ENCODE peak calls at places on chromosomes 5 and 9, in seven cellular contexts. One of them, this sample, is unnamed.

GRCh38 chr5:62460578-62460983 is 48.0 kb downstream of the IPO11 start:
- DNase-seq in NCI-H2171 treated with DMSO at 0.1 percent for 48 hours: peak; percentile 11
- DNase-seq in tibial nerve: no peak
- DNase-seq in skeletal muscle cell: no peak
- DNase-seq in cerebellar nuclear complex: no peak
- DNase-seq in AG09309: no peak
- DNase-seq in effector memory CD4-positive, alpha-beta T cell: no peak
- DNase-seq in this sample: no peak

GRCh38 chr5:76807296-76807695 is 11.5 kb upstream of the F2RL1 start:
- DNase-seq in effector memory CD4-positive, alpha-beta T cell: no peak
- DNase-seq in AG09309: no peak
- DNase-seq in cerebellar nuclear complex: no peak
- DNase-seq in skeletal muscle cell: no peak
- DNase-seq in NCI-H2171 treated with DMSO at 0.1 percent for 48 hours: no peak
- DNase-seq in tibial nerve: no peak
- DNase-seq in this sample: no peak

GRCh38 chr5:170302729-170303501 is 5.3 kb upstream of the LCP2 start:
- DNase-seq in cerebellar nuclear complex: no peak
- DNase-seq in skeletal muscle cell: no peak
- DNase-seq in effector memory CD4-positive, alpha-beta T cell: peak; percentile 73
- DNase-seq in tibial nerve: no peak
- DNase-seq in NCI-H2171 treated with DMSO at 0.1 percent for 48 hours: no peak
- DNase-seq in AG09309: no peak
- DNase-seq in this sample: peak; percentile 64

GRCh38 chr5:179986328-179986727 is 78.6 kb upstream of the TBC1D9B start:
- DNase-seq in skeletal muscle cell: no peak
- DNase-seq in cerebellar nuclear complex: no peak
- DNase-seq in effector memory CD4-positive, alpha-beta T cell: no peak
- DNase-seq in NCI-H2171 treated with DMSO at 0.1 percent for 48 hours: no peak
- DNase-seq in tibial nerve: no peak
- DNase-seq in AG09309: no peak
- DNase-seq in this sample: no peak

GRCh38 chr5:14743601-14744295 is 79.2 kb downstream of the OTULIN start:
- DNase-seq in effector memory CD4-positive, alpha-beta T cell: no peak
- DNase-seq in AG09309: peak; percentile 62
- DNase-seq in NCI-H2171 treated with DMSO at 0.1 percent for 48 hours: no peak
- DNase-seq in skeletal muscle cell: no peak
- DNase-seq in tibial nerve: no peak
- DNase-seq in cerebellar nuclear complex: no peak
- DNase-seq in this sample: no peak

GRCh38 chr5:179530069-179530998 is 20.0 kb upstream of the RUFY1 start:
- DNase-seq in skeletal muscle cell: no peak
- DNase-seq in AG09309: no peak
- DNase-seq in cerebellar nuclear complex: no peak
- DNase-seq in effector memory CD4-positive, alpha-beta T cell: no peak
- DNase-seq in tibial nerve: no peak
- DNase-seq in NCI-H2171 treated with DMSO at 0.1 percent for 48 hours: no peak
- DNase-seq in this sample: peak; percentile 28

GRCh38 chr5:9654886-9655285 is 24.7 kb upstream of the TAS2R1 start:
- DNase-seq in NCI-H2171 treated with DMSO at 0.1 percent for 48 hours: no peak
- DNase-seq in skeletal muscle cell: peak; percentile 31
- DNase-seq in AG09309: no peak
- DNase-seq in cerebellar nuclear complex: no peak
- DNase-seq in tibial nerve: no peak
- DNase-seq in effector memory CD4-positive, alpha-beta T cell: no peak
- DNase-seq in this sample: no peak

GRCh38 chr9:36760667-36761066 is 188.0 kb downstream of the MELK start:
- DNase-seq in skeletal muscle cell: no peak
- DNase-seq in cerebellar nuclear complex: no peak
- DNase-seq in NCI-H2171 treated with DMSO at 0.1 percent for 48 hours: no peak
- DNase-seq in AG09309: no peak
- DNase-seq in effector memory CD4-positive, alpha-beta T cell: no peak
- DNase-seq in tibial nerve: no peak
- DNase-seq in this sample: no peak

GRCh38 chr5:128101676-128102075 is 18.1 kb downstream of the SLC12A2 start:
- DNase-seq in NCI-H2171 treated with DMSO at 0.1 percent for 48 hours: no peak
- DNase-seq in cerebellar nuclear complex: no peak
- DNase-seq in AG09309: no peak
- DNase-seq in tibial nerve: no peak
- DNase-seq in skeletal muscle cell: no peak
- DNase-seq in effector memory CD4-positive, alpha-beta T cell: no peak
- DNase-seq in this sample: no peak

GRCh38 chr5:6837519-6838110 is 124.4 kb downstream of the TENT4A start:
- DNase-seq in cerebellar nuclear complex: no peak
- DNase-seq in effector memory CD4-positive, alpha-beta T cell: no peak
- DNase-seq in tibial nerve: no peak
- DNase-seq in skeletal muscle cell: no peak
- DNase-seq in NCI-H2171 treated with DMSO at 0.1 percent for 48 hours: no peak
- DNase-seq in AG09309: no peak
- DNase-seq in this sample: no peak

GRCh38 chr5:118557103-118557805 is 431.1 kb downstream of the DTWD2 start:
- DNase-seq in tibial nerve: no peak
- DNase-seq in skeletal muscle cell: peak; percentile 87
- DNase-seq in cerebellar nuclear complex: no peak
- DNase-seq in AG09309: no peak
- DNase-seq in effector memory CD4-positive, alpha-beta T cell: no peak
- DNase-seq in NCI-H2171 treated with DMSO at 0.1 percent for 48 hours: no peak
- DNase-seq in this sample: no peak

GRCh38 chr5:171201285-171201684 is 107.8 kb upstream of the TLX3 start:
- DNase-seq in skeletal muscle cell: no peak
- DNase-seq in effector memory CD4-positive, alpha-beta T cell: no peak
- DNase-seq in tibial nerve: no peak
- DNase-seq in AG09309: no peak
- DNase-seq in NCI-H2171 treated with DMSO at 0.1 percent for 48 hours: peak; percentile 77
- DNase-seq in cerebellar nuclear complex: no peak
- DNase-seq in this sample: no peak

GRCh38 chr5:80408475-80408875 is 611 bp downstream of the ZFYVE16 start:
- DNase-seq in tibial nerve: no peak
- DNase-seq in AG09309: no peak
- DNase-seq in effector memory CD4-positive, alpha-beta T cell: peak; percentile 15
- DNase-seq in skeletal muscle cell: no peak
- DNase-seq in cerebellar nuclear complex: no peak
- DNase-seq in NCI-H2171 treated with DMSO at 0.1 percent for 48 hours: peak; percentile 43
- DNase-seq in this sample: peak; percentile 25

GRCh38 chr9:89179535-89179919 is 909 bp upstream of the SHC3 start:
- DNase-seq in tibial nerve: no peak
- DNase-seq in cerebellar nuclear complex: no peak
- DNase-seq in skeletal muscle cell: no peak
- DNase-seq in effector memory CD4-positive, alpha-beta T cell: no peak
- DNase-seq in AG09309: no peak
- DNase-seq in NCI-H2171 treated with DMSO at 0.1 percent for 48 hours: no peak
- DNase-seq in this sample: no peak

GRCh38 chr9:80775515-80775914 is 913.8 kb downstream of the TLE1 start:
- DNase-seq in cerebellar nuclear complex: no peak
- DNase-seq in AG09309: no peak
- DNase-seq in tibial nerve: no peak
- DNase-seq in effector memory CD4-positive, alpha-beta T cell: no peak
- DNase-seq in NCI-H2171 treated with DMSO at 0.1 percent for 48 hours: peak; percentile 33
- DNase-seq in skeletal muscle cell: no peak
- DNase-seq in this sample: no peak

GRCh38 chr9:136049451-136050265 is 45.4 kb downstream of the NACC2 start:
- DNase-seq in skeletal muscle cell: no peak
- DNase-seq in effector memory CD4-positive, alpha-beta T cell: no peak
- DNase-seq in tibial nerve: no peak
- DNase-seq in NCI-H2171 treated with DMSO at 0.1 percent for 48 hours: no peak
- DNase-seq in cerebellar nuclear complex: no peak
- DNase-seq in AG09309: no peak
- DNase-seq in this sample: no peak

GRCh38 chr5:173880306-173880985 is 7.7 kb upstream of the CPEB4 start:
- DNase-seq in skeletal muscle cell: peak; percentile 61
- DNase-seq in effector memory CD4-positive, alpha-beta T cell: no peak
- DNase-seq in AG09309: peak; percentile 81
- DNase-seq in tibial nerve: no peak
- DNase-seq in cerebellar nuclear complex: no peak
- DNase-seq in NCI-H2171 treated with DMSO at 0.1 percent for 48 hours: no peak
- DNase-seq in this sample: no peak

GRCh38 chr9:33884856-33885701 is 68.1 kb downstream of the UBE2R2 start:
- DNase-seq in effector memory CD4-positive, alpha-beta T cell: no peak
- DNase-seq in AG09309: no peak
- DNase-seq in cerebellar nuclear complex: no peak
- DNase-seq in tibial nerve: no peak
- DNase-seq in NCI-H2171 treated with DMSO at 0.1 percent for 48 hours: peak; percentile 7
- DNase-seq in skeletal muscle cell: peak; percentile 25
- DNase-seq in this sample: no peak

GRCh38 chr9:6307551-6308096 is 20.6 kb upstream of the TPD52L3 start:
- DNase-seq in cerebellar nuclear complex: no peak
- DNase-seq in effector memory CD4-positive, alpha-beta T cell: no peak
- DNase-seq in AG09309: no peak
- DNase-seq in skeletal muscle cell: no peak
- DNase-seq in NCI-H2171 treated with DMSO at 0.1 percent for 48 hours: no peak
- DNase-seq in tibial nerve: no peak
- DNase-seq in this sample: no peak

GRCh38 chr5:127723571-127723970 is 20.4 kb downstream of the CCDC192 start:
- DNase-seq in skeletal muscle cell: no peak
- DNase-seq in cerebellar nuclear complex: no peak
- DNase-seq in AG09309: no peak
- DNase-seq in effector memory CD4-positive, alpha-beta T cell: no peak
- DNase-seq in NCI-H2171 treated with DMSO at 0.1 percent for 48 hours: no peak
- DNase-seq in tibial nerve: peak; percentile 46
- DNase-seq in this sample: no peak

GRCh38 chr5:149391524-149391923 is 12.4 kb upstream of the IL17B start:
- DNase-seq in NCI-H2171 treated with DMSO at 0.1 percent for 48 hours: no peak
- DNase-seq in effector memory CD4-positive, alpha-beta T cell: no peak
- DNase-seq in AG09309: no peak
- DNase-seq in skeletal muscle cell: no peak
- DNase-seq in tibial nerve: no peak
- DNase-seq in cerebellar nuclear complex: no peak
- DNase-seq in this sample: no peak

GRCh38 chr5:165137701-165138100 is 1632.3 kb downstream of the MAT2B start:
- DNase-seq in NCI-H2171 treated with DMSO at 0.1 percent for 48 hours: no peak
- DNase-seq in cerebellar nuclear complex: no peak
- DNase-seq in tibial nerve: no peak
- DNase-seq in skeletal muscle cell: no peak
- DNase-seq in effector memory CD4-positive, alpha-beta T cell: no peak
- DNase-seq in AG09309: no peak
- DNase-seq in this sample: no peak

GRCh38 chr9:134676886-134677285 is 35.3 kb downstream of the COL5A1 start:
- DNase-seq in tibial nerve: no peak
- DNase-seq in skeletal muscle cell: no peak
- DNase-seq in NCI-H2171 treated with DMSO at 0.1 percent for 48 hours: no peak
- DNase-seq in effector memory CD4-positive, alpha-beta T cell: no peak
- DNase-seq in cerebellar nuclear complex: no peak
- DNase-seq in AG09309: no peak
- DNase-seq in this sample: no peak

This sample was measured in T-helper 17 cell.